ENCODE peak calls at places on chromosomes 7 and 10, in ten cellular contexts. I, H, T, A, Q, X, D, L, K and G are unnamed samples.

GRCh38 chr7:151039850-151040548 is 8.3 kb upstream of the ASIC3 start:
- DNase-seq in L (peak; percentile 54), K (no peak), H (no peak), A (no peak), D (no peak), X (no peak), Q (no peak), I (no peak), T (no peak), G (no peak)

GRCh38 chr7:135994466-135995205 is 17.5 kb upstream of the MTPN start:
- DNase-seq in K (no peak), A (no peak), H (no peak), X (no peak), Q (peak; percentile 44), D (no peak), L (no peak), T (no peak), I (no peak), G (no peak)

GRCh38 chr7:92833766-92834605 is 2.4 kb downstream of the CDK6 start:
- DNase-seq in H (peak; percentile 83), L (peak; percentile 87), Q (peak; percentile 81), K (peak; percentile 86), X (peak; percentile 83), I (peak; percentile 88), A (no peak), D (peak; percentile 89), T (peak; percentile 89), G (peak; percentile 86)

GRCh38 chr7:33757563-33758165 is 147.7 kb upstream of the BMPER start:
- DNase-seq in K (peak; percentile 31), D (peak; percentile 39), I (peak; percentile 53), L (peak; percentile 57), X (peak; percentile 55), A (no peak), Q (peak; percentile 78), H (peak; percentile 47), T (no peak), G (no peak)

GRCh38 chr7:96131525-96131924 is 190.4 kb downstream of the SLC25A13 start:
- DNase-seq in Q (no peak), A (no peak), K (no peak), I (no peak), X (no peak), L (no peak), T (no peak), D (peak; percentile 17), H (no peak), G (no peak)

GRCh38 chr10:98433881-98434732 is 12.6 kb downstream of the HPS1 start:
- DNase-seq in A (no peak), L (no peak), H (no peak), X (no peak), I (peak; percentile 18), D (no peak), K (no peak), T (no peak), Q (peak; percentile 11), G (no peak)

GRCh38 chr10:117275121-117275520 is 34.2 kb downstream of the SLC18A2 start:
- DNase-seq in A (no peak), K (no peak), Q (no peak), L (no peak), I (no peak), H (no peak), X (no peak), D (no peak), T (no peak), G (no peak)

GRCh38 chr10:103512591-103513382 is 19.3 kb downstream of the NEURL1 start:
- DNase-seq in X (peak; percentile 34), Q (no peak), T (no peak), I (peak; percentile 47), H (no peak), L (no peak), K (no peak), D (peak; percentile 71), A (no peak), G (no peak)

GRCh38 chr10:14325325-14325955 is 5.3 kb downstream of the FRMD4A start:
- DNase-seq in X (peak; percentile 67), L (peak; percentile 65), D (peak; percentile 73), H (peak; percentile 46), I (peak; percentile 30), Q (peak; percentile 38), T (peak; percentile 22), A (no peak), K (peak; percentile 16), G (no peak)

GRCh38 chr10:124641282-124642075 is 102.7 kb downstream of the FAM53B start:
- DNase-seq in A (no peak), H (no peak), K (peak; percentile 77), I (no peak), X (no peak), D (no peak), T (peak; percentile 64), L (peak; percentile 98), Q (peak; percentile 66), G (no peak)

GRCh38 chr10:49080071-49080470 is 35.3 kb downstream of the VSTM4 start:
- DNase-seq in X (no peak), K (no peak), I (no peak), T (peak; percentile 52), A (no peak), Q (peak; percentile 29), L (peak; percentile 23), D (no peak), H (no peak), G (no peak)

GRCh38 chr7:157386979-157387800 is 50.4 kb downstream of the DNAJB6 start:
- DNase-seq in T (peak; percentile 84), H (peak; percentile 91), A (peak; percentile 20), Q (peak; percentile 94), X (peak; percentile 86), I (peak; percentile 72), K (peak; percentile 89), D (peak; percentile 81), L (peak; percentile 95), G (no peak)

GRCh38 chr7:150842716-150843115 is 9.6 kb upstream of the AOC1 start:
- DNase-seq in A (no peak), X (no peak), T (no peak), L (no peak), D (no peak), I (no peak), Q (no peak), K (no peak), H (no peak), G (peak; percentile 25)

GRCh38 chr7:12287886-12288285 is 76.8 kb downstream of the TMEM106B start:
- DNase-seq in H (no peak), L (no peak), Q (no peak), K (no peak), A (no peak), D (no peak), X (no peak), I (no peak), T (no peak), G (no peak)

DNA sequence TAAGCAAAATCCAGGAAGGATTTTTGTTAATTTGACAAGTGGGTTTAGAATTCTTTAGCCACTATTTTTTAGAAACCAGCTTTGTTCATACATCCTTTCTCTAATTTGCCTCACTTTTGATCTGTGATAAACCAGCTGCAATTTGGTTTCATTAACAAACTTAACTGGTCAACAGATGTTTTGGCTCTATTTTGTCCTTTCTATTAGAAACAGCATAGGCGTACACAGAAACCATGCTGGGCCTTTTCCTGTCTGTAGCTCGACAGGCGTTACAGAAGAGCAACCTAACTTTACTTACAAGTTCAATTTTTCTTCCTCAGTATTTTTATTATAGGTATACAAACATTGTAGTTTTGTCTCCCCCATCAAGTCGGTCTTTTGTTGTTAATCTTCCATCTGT is 28.2 kb downstream of the KAT6B start:
- DNase-seq in D (no peak), L (no peak), K (no peak), X (no peak), T (no peak), A (no peak), H (peak; percentile 54), Q (no peak), I (no peak), G (no peak)
- TF ChIP-seq CTCF in D (no peak), L (no peak), K (no peak), X (no peak), T (no peak), A (no peak), H (no peak), Q (no peak), I (no peak), G (no peak)

GRCh38 chr10:28738200-28738599 is 60.9 kb downstream of the BAMBI start:
- DNase-seq in K (no peak), H (peak; percentile 3), I (no peak), A (no peak), D (peak; percentile 29), L (peak; percentile 19), X (no peak), T (no peak), Q (no peak), G (no peak)
- TF ChIP-seq CTCF in K (peak; percentile 11), H (peak; percentile 67), I (no peak), A (no peak), D (peak; percentile 1), L (peak; percentile 26), X (no peak), T (no peak), Q (peak; percentile 6), G (peak; percentile 28)

GRCh38 chr10:121683803-121684202 is 85.6 kb upstream of the FGFR2 start:
- DNase-seq in Q (no peak), T (no peak), L (peak; percentile 34), H (no peak), D (no peak), A (no peak), X (no peak), I (no peak), K (no peak), G (no peak)

GRCh38 chr10:121684276-121684675 is 86.0 kb upstream of the FGFR2 start:
- DNase-seq in X (no peak), Q (peak; percentile 2), K (no peak), A (no peak), H (no peak), L (peak; percentile 55), I (no peak), T (no peak), D (no peak), G (no peak)

GRCh38 chr10:121681171-121681752 is 83.0 kb upstream of the FGFR2 start:
- DNase-seq in D (peak; percentile 16), I (no peak), Q (no peak), A (no peak), L (no peak), H (no peak), K (no peak), T (no peak), X (no peak), G (no peak)

GRCh38 chr10:121681982-121682687 is 83.9 kb upstream of the FGFR2 start:
- DNase-seq in I (no peak), H (no peak), T (no peak), X (no peak), L (no peak), A (no peak), Q (no peak), D (no peak), K (peak; percentile 16), G (no peak)

DNA sequence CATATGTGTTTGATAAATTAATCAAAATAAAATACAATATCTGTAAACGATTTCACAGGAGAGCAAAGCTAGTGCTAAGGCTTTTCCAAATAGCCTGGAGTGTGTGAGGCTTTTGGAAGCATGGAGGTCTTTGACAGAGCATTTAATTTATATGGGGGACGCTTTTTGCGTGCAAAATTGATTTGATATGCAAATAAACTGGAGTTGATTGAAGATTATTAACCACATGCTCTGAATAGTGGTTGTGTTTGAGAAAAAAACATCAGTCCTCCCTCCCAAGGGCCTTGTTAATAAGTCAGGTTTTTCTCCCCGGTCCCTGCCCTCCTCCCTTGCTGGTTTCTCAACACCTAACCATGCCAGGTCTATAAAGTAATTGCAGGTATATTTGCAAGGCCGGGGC is 85.1 kb upstream of the FGFR2 start:
- DNase-seq in D (no peak), I (no peak), H (no peak), T (no peak), Q (no peak), A (no peak), X (no peak), L (no peak), K (no peak), G (no peak)
- TF ChIP-seq CTCF in D (no peak), I (no peak), H (no peak), T (no peak), Q (no peak), A (no peak), X (no peak), L (no peak), K (no peak), G (no peak)

GRCh38 chr10:5938291-5938690 is 39.1 kb downstream of the IL15RA start:
- DNase-seq in I (no peak), D (no peak), Q (no peak), H (no peak), T (no peak), K (no peak), L (no peak), A (no peak), X (no peak), G (no peak)
- TF ChIP-seq CTCF in I (no peak), D (no peak), Q (no peak), H (no peak), T (no peak), K (no peak), L (no peak), A (no peak), X (no peak), G (no peak)